ENCODE peak calls at places on chromosomes 6 and 20, in four cellular contexts. D, T, S and L are unnamed samples.

GRCh38 chr6:2688416-2689064 is 62.2 kb downstream of the MYLK4 start:
- DNase-seq in D (no peak), T (no peak), S (peak; percentile 23), L (no peak)

GRCh38 chr20:47645632-47646031 is 139.6 kb downstream of the SULF2 start:
- DNase-seq in D (no peak), T (no peak), S (no peak), L (no peak)

GRCh38 chr6:133595076-133595868 is 293.6 kb upstream of the TCF21 start:
- DNase-seq in D (no peak), T (no peak), S (no peak), L (no peak)

GRCh38 chr20:32536861-32537656 is 48.1 kb downstream of the NOL4L start:
- DNase-seq in D (no peak), T (no peak), S (no peak), L (peak; percentile 42)

GRCh38 chr6:108560463-108561308 is at the start of gene FOXO3:
- DNase-seq in D (peak; percentile 85), T (no peak), S (peak; percentile 72), L (peak; percentile 89)

GRCh38 chr20:54111460-54111859 is 41.1 kb upstream of the BCAS1 start:
- DNase-seq in D (no peak), T (no peak), S (no peak), L (no peak)

GRCh38 chr6:153947817-153948447 is 91.1 kb upstream of the OPRM1 start:
- DNase-seq in D (peak; percentile 7), T (no peak), S (peak; percentile 20), L (peak; percentile 52)

GRCh38 chr6:5112065-5112799 is 27.1 kb downstream of the PPP1R3G start:
- DNase-seq in D (no peak), T (no peak), S (no peak), L (no peak)

GRCh38 chr6:20873425-20874190 is 339.4 kb downstream of the CDKAL1 start:
- DNase-seq in D (no peak), T (no peak), S (no peak), L (no peak)

GRCh38 chr6:130600880-130601341 is 226.3 kb upstream of the SMLR1 start:
- DNase-seq in D (no peak), T (no peak), S (no peak), L (no peak)

GRCh38 chr20:63062188-63063140 is 55.7 kb upstream of the BHLHE23 start:
- DNase-seq in D (no peak), T (no peak), S (no peak), L (peak; percentile 5)

GRCh38 chr6:54621285-54621684 is 225.3 kb upstream of the FAM83B start:
- DNase-seq in D (no peak), T (no peak), S (no peak), L (peak; percentile 27)

GRCh38 chr6:27582928-27583725 is 110.2 kb upstream of the ZNF184 start:
- DNase-seq in D (peak; percentile 79), T (no peak), S (peak; percentile 65), L (peak; percentile 76)

GRCh38 chr6:36615018-36615761 is 21.0 kb downstream of the SRSF3 start:
- DNase-seq in D (peak; percentile 75), T (no peak), S (peak; percentile 61), L (peak; percentile 33)

GRCh38 chr6:80321011-80321410 is 214.5 kb downstream of the BCKDHB start:
- DNase-seq in D (no peak), T (no peak), S (no peak), L (no peak)
- TF ChIP-seq NR2C2 in D (no peak), T (no peak), S (no peak), L (no peak)

DNA sequence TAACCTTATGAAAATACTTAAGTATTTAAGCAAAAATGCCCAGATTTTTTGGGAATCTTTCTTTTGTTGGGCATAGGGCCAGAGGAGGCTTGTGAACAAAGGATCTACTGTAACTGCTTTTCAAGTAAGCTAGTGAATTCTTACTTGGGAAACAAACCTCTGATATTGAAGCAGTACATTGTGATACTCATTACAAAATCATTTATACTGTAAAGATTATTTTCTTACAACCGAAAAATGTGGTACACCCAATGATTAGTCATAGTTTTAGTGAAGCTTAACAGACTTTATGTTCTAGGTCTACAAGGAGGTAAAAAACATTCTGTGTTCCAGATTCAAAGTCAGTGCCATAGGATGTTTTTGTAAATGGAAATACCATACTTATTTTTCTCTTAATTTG is 272.9 kb upstream of the KCNQ5 start:
- DNase-seq in D (no peak), T (no peak), S (no peak), L (no peak)
- TF ChIP-seq NR2C2 in D (no peak), T (no peak), S (no peak), L (no peak)

DNA sequence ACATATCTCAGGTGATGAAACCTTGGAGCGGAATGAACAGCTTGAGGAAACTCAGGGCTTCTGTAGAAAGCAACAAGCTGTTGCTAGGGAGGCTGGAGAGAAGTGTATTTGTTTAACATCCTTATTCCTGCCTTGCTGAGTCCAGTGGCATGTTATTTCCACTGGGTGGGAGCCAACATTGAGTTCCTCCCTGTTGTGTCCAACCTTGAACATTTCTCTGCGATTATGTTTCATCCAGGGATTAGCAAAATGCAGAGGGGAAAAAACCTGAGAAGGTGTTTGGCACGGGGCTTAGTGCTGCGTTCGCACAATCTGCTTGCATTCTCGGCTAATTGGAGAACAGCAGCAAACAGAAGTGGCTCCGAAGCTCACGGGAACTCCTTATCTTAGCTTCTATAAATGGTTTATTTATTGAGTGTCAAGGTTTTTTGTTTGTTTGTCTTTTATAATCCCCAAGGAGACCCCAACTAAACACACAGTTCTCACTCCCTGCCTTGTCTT is 412.7 kb downstream of the CDC5L start:
- DNase-seq in D (no peak), T (no peak), S (peak; percentile 18), L (no peak)
- TF ChIP-seq NR2C2 in D (no peak), T (no peak), S (no peak), L (no peak)

GRCh38 chr6:143396497-143397228 is 53.8 kb downstream of the ADAT2 start:
- DNase-seq in D (no peak), T (no peak), S (peak; percentile 93), L (no peak)
- TF ChIP-seq NR2C2 in D (no peak), T (no peak), S (no peak), L (no peak)

DNA sequence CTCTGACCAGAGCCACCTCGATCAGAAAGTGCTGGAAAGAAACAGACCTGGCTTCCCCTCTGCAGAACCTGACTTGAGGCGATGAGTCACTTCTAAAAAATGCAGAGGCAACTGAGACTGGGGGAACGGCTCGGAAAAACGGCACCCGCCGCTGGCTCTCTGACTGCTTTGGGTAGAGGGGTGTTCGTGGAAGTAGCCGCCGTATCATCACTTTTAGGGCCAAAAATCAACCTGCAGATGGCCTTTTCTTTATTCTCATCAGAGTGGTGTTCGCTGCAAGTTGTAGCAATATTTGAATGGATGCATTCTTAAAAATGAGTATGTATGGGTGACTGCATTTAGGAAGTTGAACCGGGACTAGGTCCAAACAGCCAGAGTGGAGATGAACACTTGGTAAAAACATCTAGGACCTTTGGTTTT is 807 bp downstream of the CAP2 start:
- DNase-seq in D (peak; percentile 15), T (no peak), S (peak; percentile 71), L (peak; percentile 70)
- TF ChIP-seq NR2C2 in D (no peak), T (no peak), S (no peak), L (no peak)

DNA sequence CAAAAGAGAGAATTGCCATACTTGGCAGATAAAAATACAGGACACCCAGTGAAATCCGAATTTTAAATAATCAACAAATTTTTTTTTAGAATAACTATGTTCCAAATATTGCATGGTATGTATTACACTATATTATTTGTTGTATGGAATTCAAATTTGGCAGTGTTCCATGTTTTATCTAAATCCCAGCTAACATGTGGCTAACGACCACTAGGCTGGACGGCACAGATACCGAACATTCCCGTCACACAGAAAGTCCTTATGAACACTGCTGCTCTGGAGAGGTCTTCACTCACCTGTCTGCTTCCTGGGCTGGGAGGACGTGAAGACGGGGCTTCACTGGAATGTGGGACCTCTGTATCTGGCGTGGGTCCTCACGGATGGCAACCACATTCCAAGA is 32.8 kb downstream of the SNX5 start:
- DNase-seq in D (no peak), T (no peak), S (no peak), L (no peak)
- TF ChIP-seq NR2C2 in D (no peak), T (no peak), S (no peak), L (no peak)

GRCh38 chr6:106104941-106105340 is 18.8 kb downstream of the PRDM1 start:
- DNase-seq in D (no peak), T (no peak), S (no peak), L (no peak)

GRCh38 chr6:106102034-106102433 is 15.9 kb downstream of the PRDM1 start:
- DNase-seq in D (no peak), T (peak; percentile 93), S (no peak), L (no peak)

GRCh38 chr6:106102967-106103727 is 17.0 kb downstream of the PRDM1 start:
- DNase-seq in D (peak; percentile 53), T (no peak), S (no peak), L (no peak)

GRCh38 chr6:106104476-106104875 is 18.3 kb downstream of the PRDM1 start:
- DNase-seq in D (no peak), T (no peak), S (no peak), L (no peak)

DNA sequence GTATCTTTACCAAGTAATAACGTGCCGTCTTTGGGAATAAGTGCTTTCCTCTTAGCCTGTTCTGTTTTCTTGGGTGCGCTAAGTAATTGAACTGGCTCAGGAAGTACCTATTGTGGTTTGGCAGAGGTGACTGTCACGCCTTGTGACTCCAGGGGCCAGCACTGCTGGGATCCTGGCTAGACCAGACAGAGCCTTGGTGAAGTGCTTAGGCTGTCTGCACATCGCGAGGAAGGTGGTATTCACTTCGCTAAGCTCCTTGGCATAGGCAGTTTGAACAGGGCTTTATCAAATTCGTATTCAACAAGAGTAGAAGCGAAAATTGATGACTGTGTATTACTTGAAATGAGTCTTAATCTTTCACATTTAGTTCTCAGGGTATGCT is 17.6 kb downstream of the PRDM1 start:
- DNase-seq in D (no peak), T (no peak), S (no peak), L (no peak)
- TF ChIP-seq NR2C2 in D (no peak), T (no peak), S (no peak), L (no peak)

GRCh38 chr20:13119583-13119982 is 101.5 kb upstream of the ISM1 start:
- DNase-seq in D (peak; percentile 13), T (no peak), S (peak; percentile 84), L (peak; percentile 17)
- TF ChIP-seq NR2C2 in D (no peak), T (no peak), S (no peak), L (no peak)

DNA sequence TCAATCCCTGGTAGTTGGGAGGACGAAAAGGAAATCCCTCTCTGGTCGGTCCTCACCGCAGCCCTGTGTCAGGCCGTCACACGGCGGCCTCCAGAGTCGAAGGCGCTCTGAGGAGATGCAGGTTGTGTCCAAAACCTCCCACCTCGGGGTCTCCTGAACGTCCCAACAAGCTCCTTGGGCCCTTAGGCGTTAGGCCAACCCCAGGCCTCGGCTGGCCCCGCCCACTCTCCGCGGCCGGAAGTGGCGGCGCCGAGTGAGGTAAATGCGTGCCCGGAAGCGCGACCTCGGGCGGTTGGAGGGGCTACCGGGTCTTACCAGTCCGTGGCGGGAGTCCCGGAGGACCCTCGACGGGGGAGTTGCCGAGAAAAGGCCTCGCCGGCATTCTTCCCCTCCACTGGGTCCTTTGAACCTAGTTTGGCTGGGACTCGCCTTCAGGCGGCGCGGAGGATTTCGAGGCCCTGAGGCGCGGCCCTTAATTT is at the start of gene TDRD6:
- DNase-seq in D (peak; percentile 11), T (no peak), S (no peak), L (no peak)
- TF ChIP-seq NR2C2 in D (no peak), T (no peak), S (no peak), L (no peak)

DNA sequence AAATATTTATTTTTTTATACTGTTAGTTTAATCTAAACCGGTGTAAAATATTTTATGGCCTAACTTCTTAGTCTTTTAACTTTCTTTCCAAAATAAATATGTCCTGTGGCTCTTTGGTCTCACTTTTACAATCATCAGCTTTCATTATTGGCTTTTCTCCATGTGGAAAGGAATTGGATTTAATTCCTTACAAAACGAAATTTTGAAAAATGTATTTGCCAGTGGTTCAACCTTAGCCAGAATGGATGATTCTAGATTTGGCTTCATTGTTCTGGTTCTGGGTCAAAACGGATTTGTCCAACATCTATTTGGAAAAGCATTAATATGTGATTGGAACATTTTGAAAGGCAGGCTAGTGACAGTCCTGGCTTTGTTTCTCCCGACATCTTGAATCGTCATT is 59.3 kb downstream of the TENT5A start:
- DNase-seq in D (no peak), T (no peak), S (no peak), L (no peak)
- TF ChIP-seq NR2C2 in D (no peak), T (no peak), S (no peak), L (no peak)